ENCODE peak calls at places on chromosomes 3 and 15, in five cellular contexts. O is K562, P is H1, C is GM12878, N is HepG2. U is an unnamed sample.

GRCh38 chr15:30962079-30962478 is 29.3 kb downstream of the MTMR10 start:
- DNase-seq in P (no peak), N (no peak), C (no peak), O (no peak), U (no peak)

GRCh38 chr3:123546133-123546755 is 38.6 kb downstream of the HACD2 start:
- DNase-seq in P (no peak), N (no peak), C (no peak), O (no peak), U (no peak)

GRCh38 chr15:71752604-71753289 is 57.6 kb upstream of the NR2E3 start:
- DNase-seq in O (no peak), C (no peak), P (no peak), N (peak; percentile 44), U (peak; percentile 65)

GRCh38 chr3:3629911-3630310 is 169.3 kb upstream of the LRRN1 start:
- DNase-seq in P (no peak), C (no peak), N (no peak), O (no peak), U (no peak)

GRCh38 chr3:32998631-32999451 is 47.4 kb downstream of the CCR4 start:
- DNase-seq in P (no peak), O (no peak), N (no peak), C (no peak), U (no peak)

GRCh38 chr3:8838765-8839423 is 69.5 kb upstream of the OXTR start:
- DNase-seq in O (no peak), N (no peak), C (no peak), P (no peak), U (no peak)

GRCh38 chr15:73907018-73907394 is 19.3 kb upstream of the LOXL1 start:
- DNase-seq in O (no peak), N (no peak), C (no peak), P (no peak), U (no peak)

GRCh38 chr3:197151562-197151961 is 121.9 kb upstream of the MELTF start:
- DNase-seq in O (peak; percentile 25), C (no peak), N (peak; percentile 28), P (no peak), U (no peak)

GRCh38 chr3:140906785-140907184 is 34.9 kb upstream of the SLC25A36 start:
- DNase-seq in C (no peak), P (no peak), N (no peak), O (no peak), U (no peak)

GRCh38 chr3:99351097-99351496 is 287.3 kb upstream of the COL8A1 start:
- DNase-seq in C (no peak), O (no peak), P (no peak), N (no peak), U (no peak)

GRCh38 chr3:104359546-104359945 is 1007.2 kb upstream of the ALCAM start:
- DNase-seq in C (no peak), O (no peak), P (no peak), N (no peak), U (no peak)

GRCh38 chr15:100849021-100849831 is 30.4 kb upstream of the ALDH1A3 start:
- DNase-seq in O (peak; percentile 45), C (no peak), N (no peak), P (peak; percentile 40), U (no peak)

GRCh38 chr3:50267280-50267913 is 1.6 kb upstream of the SEMA3B start:
- DNase-seq in P (peak; percentile 69), C (no peak), N (no peak), O (peak; percentile 46), U (no peak)

GRCh38 chr3:34882764-34883163 is 756.6 kb upstream of the ARPP21 start:
- DNase-seq in N (no peak), O (no peak), C (no peak), P (no peak), U (no peak)

GRCh38 chr3:10775259-10775658 is 40.8 kb upstream of the SLC6A11 start:
- DNase-seq in N (no peak), O (no peak), C (no peak), P (peak; percentile 6), U (no peak)

GRCh38 chr3:46692566-46692983 is 904 bp downstream of the ALS2CL start:
- DNase-seq in C (no peak), N (no peak), P (peak; percentile 60), O (peak; percentile 31), U (peak; percentile 73)

DNA sequence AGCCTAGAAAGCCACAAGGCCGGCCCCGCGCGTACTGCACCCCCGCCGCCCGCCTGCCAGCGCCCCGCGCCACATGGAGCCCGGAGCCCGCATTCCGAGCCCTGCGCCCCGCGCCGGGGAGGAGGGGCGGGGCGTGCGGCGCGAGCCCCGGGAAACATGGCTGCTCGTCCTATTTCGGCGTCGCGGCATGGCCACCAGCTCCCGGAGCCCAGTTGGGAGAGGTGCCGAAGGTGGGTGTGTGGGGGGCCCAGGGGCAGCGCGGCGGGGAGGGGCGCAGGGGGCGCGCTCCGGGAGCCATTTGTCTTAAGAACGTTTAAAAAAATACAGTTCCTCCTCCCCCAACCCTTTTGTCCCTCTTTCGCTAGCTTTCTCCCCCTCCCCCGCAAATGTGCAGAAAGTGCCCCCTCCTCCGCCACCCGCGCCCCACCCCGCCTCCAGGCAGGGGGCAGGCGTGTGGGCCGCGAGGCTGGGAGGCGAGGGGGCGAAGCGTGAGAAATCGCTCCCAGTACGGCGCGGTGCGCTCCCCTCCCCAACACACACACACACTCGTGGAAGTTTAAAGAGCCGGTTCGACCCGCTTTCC is 2.5 kb downstream of the ANP32A start:
- DNase-seq in C (no peak), P (peak; percentile 79), N (peak; percentile 64), O (peak; percentile 60), U (no peak)
- TF ChIP-seq SRF in C (no peak), P (no peak), N (no peak), O (no peak), U (no peak)

GRCh38 chr15:70569139-70569717 is 194.1 kb downstream of the UACA start:
- DNase-seq in P (no peak), C (no peak), N (peak; percentile 68), O (no peak), U (peak; percentile 73)
- TF ChIP-seq SRF in P (no peak), C (no peak), N (no peak), O (no peak), U (no peak)

GRCh38 chr15:42264790-42265189 is 8.2 kb upstream of the GANC start:
- DNase-seq in P (no peak), O (no peak), N (no peak), C (no peak), U (no peak)
- TF ChIP-seq SRF in P (no peak), O (no peak), N (no peak), C (no peak), U (no peak)

DNA sequence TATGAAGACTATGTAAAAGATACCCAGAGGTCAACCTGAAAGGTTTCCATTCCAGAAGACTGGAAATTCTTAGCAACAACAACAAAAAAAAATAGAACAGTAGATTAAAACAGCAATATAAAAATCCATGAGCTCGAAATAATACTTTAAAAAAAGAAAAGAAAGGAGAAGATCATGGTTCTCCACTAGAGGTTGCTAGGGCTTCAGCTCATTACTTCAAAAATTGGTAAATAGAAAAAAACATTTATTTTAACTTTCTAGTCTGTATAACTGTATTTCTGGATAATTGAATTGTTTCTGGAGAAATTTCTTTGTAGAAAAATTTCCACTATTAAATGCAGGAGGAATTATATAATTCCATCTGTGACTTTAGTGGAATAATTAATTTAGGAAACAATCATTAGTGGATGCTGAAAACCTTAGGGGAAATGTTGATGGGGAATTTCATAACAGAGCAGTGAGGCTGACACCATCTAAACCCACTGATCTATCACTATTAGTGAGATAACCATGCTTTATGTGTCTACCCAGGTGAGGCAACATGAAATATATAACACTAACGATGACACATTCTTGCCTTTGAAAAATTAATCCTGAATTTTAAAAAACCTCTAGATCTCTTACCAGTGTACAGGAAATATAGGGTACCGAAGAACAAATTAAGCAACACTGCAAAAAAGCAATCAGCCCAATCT is 62.5 kb upstream of the SNRK start:
- DNase-seq in N (no peak), C (no peak), P (no peak), O (no peak), U (no peak)
- TF ChIP-seq SRF in N (no peak), C (no peak), P (no peak), O (no peak), U (no peak)

DNA sequence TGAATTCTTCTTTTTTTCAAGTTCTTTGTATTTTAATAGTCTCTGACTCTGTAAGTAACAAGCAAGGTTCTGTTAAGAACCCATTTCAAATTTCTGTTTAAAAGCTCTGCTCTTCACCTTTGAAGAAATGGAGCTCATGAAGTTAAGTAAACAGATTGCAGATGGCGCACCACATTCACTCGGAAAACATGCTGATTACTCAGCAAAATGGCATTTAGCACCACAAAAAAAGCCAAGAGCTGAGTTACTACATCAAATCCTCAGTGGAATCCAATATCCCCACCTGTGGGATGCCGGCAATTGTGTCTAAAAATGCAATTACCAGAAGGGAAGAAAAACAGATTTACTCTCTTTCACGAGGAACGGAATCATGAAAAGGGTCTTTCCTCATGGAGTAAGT is 758.0 kb downstream of the NTRK3 start:
- DNase-seq in O (no peak), C (no peak), N (no peak), P (no peak), U (no peak)
- TF ChIP-seq SRF in O (no peak), C (no peak), N (no peak), P (no peak), U (no peak)

DNA sequence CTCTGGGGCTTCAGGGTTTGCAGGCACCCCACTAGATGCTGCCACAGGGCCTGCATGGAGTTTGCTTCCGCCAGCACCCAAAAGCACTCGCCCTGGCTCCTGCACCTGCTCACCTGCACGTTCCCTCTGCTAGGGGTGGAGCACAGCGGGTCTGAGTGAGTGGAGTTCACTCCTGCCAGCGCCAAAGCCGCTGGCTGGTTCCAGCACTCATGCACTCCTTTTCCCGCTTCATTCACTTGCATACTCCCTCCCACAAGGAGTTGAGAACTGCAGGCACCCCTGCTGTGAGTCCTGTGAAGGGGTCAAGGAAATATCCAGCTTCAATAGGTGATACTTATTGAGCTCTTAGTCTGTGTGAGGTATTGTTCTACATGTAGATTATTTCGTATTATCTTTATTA is 537.5 kb downstream of the NR2F2 start:
- DNase-seq in P (no peak), N (no peak), O (no peak), C (no peak), U (no peak)
- TF ChIP-seq SRF in P (no peak), N (no peak), O (no peak), C (no peak), U (no peak)

GRCh38 chr15:56496635-56497034 is 31.7 kb upstream of the MNS1 start:
- DNase-seq in P (no peak), C (peak; percentile 31), O (peak; percentile 46), N (peak; percentile 60), U (peak; percentile 67)
- TF ChIP-seq SRF in P (no peak), C (no peak), O (no peak), N (no peak), U (no peak)

U was measured in HCT116.